ENCODE peak calls at places on chromosome 6, in four cellular contexts. Q, A, S and W are unnamed samples.

GRCh38 chr6:141719476-141719875 is 413.2 kb upstream of the GJE1 start:
- DNase-seq in S (no peak), Q (no peak), A (no peak), W (no peak)

GRCh38 chr6:160431231-160431630 is 83.1 kb downstream of the SLC22A3 start:
- DNase-seq in S (no peak), A (no peak), Q (no peak), W (no peak)

GRCh38 chr6:4402477-4402976 is 267.2 kb upstream of the ECI2 start:
- DNase-seq in S (no peak), A (no peak), Q (no peak), W (no peak)

GRCh38 chr6:155434117-155434516 is 21.5 kb downstream of the NOX3 start:
- DNase-seq in S (no peak), Q (no peak), A (no peak), W (no peak)

GRCh38 chr6:32785781-32786533 is 22.6 kb upstream of the HLA-DQB2 start:
- DNase-seq in Q (peak), S (peak), A (peak), W (peak)

GRCh38 chr6:37965964-37966676 is 146.6 kb downstream of the ZFAND3 start:
- DNase-seq in Q (no peak), A (no peak), S (no peak), W (no peak)

GRCh38 chr6:153568601-153569000 is 437.5 kb upstream of the RGS17 start:
- DNase-seq in A (no peak), S (no peak), Q (no peak), W (no peak)

GRCh38 chr6:80022803-80023202 is 18.4 kb downstream of the TTK start:
- DNase-seq in A (no peak), S (no peak), Q (no peak), W (no peak)

GRCh38 chr6:41560440-41561192 is 14.4 kb downstream of the FOXP4 start:
- DNase-seq in S (peak), A (peak), Q (no peak), W (peak)

GRCh38 chr6:130500693-130501092 is 134.9 kb downstream of the TMEM200A start:
- DNase-seq in A (no peak), Q (no peak), S (no peak), W (no peak)

GRCh38 chr6:13873288-13874190 is 51.2 kb upstream of the RNF182 start:
- DNase-seq in S (peak), Q (peak), A (peak), W (peak)

DNA sequence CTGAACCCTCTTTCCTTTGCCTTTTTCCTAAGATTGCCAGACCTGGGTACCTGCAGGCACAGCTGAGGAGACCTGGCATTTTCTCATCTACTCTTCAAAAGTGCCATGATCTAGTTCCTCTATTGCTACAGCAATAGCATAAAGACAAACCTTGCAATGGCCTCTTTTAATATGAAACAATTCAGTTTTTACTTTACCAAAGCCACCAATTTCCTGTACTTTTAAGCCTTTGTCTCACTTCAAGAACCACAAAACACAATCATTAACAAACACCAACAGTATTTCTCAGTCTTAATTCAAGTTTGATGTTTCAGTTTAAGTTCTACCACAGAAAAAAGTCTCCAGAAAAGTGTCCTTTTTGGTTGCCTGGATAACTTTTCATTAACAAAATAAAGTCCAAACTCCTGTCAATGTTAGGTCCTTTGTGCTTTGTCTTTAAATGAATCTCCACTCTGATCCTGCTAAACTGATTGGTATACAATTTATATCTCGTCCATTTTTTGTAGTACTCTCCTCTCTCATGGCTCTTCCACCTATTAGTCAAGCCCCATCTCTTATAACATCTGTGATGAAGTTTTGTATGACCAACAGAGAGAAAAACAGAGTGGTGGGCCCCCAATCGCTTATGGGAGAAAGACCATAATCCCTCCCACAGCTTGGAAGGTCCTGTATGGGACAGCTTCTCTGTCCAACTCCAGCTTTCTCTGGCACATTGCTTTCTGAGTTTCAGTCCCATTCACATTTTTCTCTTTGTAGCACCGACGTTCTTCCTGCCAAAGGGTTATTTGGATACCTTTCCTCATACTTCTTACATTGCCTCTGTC is 50.5 kb upstream of the THEMIS start:
- DNase-seq in S (no peak), A (no peak), Q (no peak), W (no peak)
- H3K27ac ChIP-seq in S (no peak), A (no peak), Q (no peak), W (no peak)

DNA sequence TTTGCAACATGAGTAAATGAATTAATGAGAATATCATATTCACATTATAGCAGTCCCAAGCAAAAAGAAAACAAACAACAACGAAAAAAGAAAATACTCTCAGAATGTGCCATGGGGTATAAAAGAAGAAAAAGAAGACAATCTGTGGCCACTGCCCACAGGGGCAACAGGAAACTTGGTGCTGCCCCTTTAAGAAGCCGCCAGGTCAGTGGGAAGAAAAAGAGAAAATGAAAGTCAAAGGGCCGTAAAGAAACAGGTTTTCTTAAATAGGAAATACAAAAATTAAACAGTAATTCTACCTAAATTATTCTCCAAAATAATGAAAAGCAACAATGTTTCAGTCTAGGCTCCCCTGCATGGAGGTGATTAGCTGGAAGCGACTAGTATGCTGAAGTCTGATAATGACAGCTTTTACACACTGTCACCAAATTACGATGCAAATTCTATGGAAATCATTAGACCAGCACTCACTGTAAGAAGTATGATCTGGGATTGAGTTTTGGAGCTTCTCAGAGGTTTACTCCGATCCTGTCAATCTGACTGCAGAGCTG is 23.6 kb downstream of the GMDS start:
- DNase-seq in S (no peak), Q (no peak), A (no peak), W (no peak)
- H3K27ac ChIP-seq in S (peak), Q (no peak), A (no peak), W (no peak)

DNA sequence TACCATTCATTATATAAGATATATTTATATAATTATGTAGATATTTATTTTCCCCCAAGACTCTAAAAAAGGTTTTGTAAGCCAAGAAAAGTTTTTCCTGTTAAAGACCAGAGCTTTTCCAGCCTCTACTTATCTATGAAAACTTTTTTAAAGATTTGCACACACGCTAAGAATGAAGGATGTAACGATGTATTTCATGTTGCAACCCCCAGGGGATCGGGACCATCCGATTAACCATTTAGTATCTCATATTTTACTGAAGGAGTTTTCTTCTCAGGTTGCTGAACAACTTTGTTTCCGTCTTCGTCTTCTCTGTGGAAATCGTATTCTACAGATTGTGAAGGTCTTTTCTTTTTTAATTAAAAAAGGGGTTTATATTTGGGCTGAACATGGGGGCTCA is 70.0 kb upstream of the SASH1 start:
- DNase-seq in Q (no peak), A (no peak), S (no peak), W (no peak)
- H3K27ac ChIP-seq in Q (peak), A (no peak), S (no peak), W (no peak)

GRCh38 chr6:100622907-100623692 is 158.4 kb upstream of the SIM1 start:
- DNase-seq in A (no peak), S (no peak), Q (no peak), W (no peak)
- H3K27ac ChIP-seq in A (no peak), S (no peak), Q (no peak), W (no peak)

GRCh38 chr6:167394330-167394729 is 69.4 kb downstream of the TTLL2 start:
- DNase-seq in A (no peak), Q (no peak), S (peak), W (no peak)
- H3K27ac ChIP-seq in A (no peak), Q (no peak), S (no peak), W (no peak)